ENCODE peak calls at places on chromosomes 16 and 17, in six cellular contexts. One of them, this sample, is unnamed.

GRCh38 chr16:85275533-85276249 is 163.4 kb upstream of the CIBAR2 start:
- DNase-seq in NCI-H1105 treated with DMSO at 0.1 percent for 48 hours: peak; percentile 30
- DNase-seq in endodermal cell: peak; percentile 94
- DNase-seq in pancreas: peak; percentile 42
- DNase-seq in activated gamma-delta T cell treated with Interleukin-2 at 50 U/mL for 16 hours: peak; percentile 54
- DNase-seq in CD8-positive, alpha-beta T cell: peak; percentile 56
- DNase-seq in this sample: peak; percentile 49

GRCh38 chr17:49404371-49404770 is 10.3 kb downstream of the PHB1 start:
- DNase-seq in NCI-H1105 treated with DMSO at 0.1 percent for 48 hours: no peak
- DNase-seq in endodermal cell: peak; percentile 29
- DNase-seq in pancreas: no peak
- DNase-seq in CD8-positive, alpha-beta T cell: no peak
- DNase-seq in activated gamma-delta T cell treated with Interleukin-2 at 50 U/mL for 16 hours: peak; percentile 54
- DNase-seq in this sample: peak; percentile 86

GRCh38 chr17:2101448-2102257 is 46.8 kb downstream of the HIC1 start:
- DNase-seq in activated gamma-delta T cell treated with Interleukin-2 at 50 U/mL for 16 hours: peak; percentile 57
- DNase-seq in NCI-H1105 treated with DMSO at 0.1 percent for 48 hours: peak; percentile 79
- DNase-seq in pancreas: peak; percentile 55
- DNase-seq in endodermal cell: no peak
- DNase-seq in CD8-positive, alpha-beta T cell: peak; percentile 45
- DNase-seq in this sample: peak; percentile 95

GRCh38 chr16:75377971-75378386 is 55.3 kb downstream of the CFDP1 start:
- DNase-seq in CD8-positive, alpha-beta T cell: no peak
- DNase-seq in activated gamma-delta T cell treated with Interleukin-2 at 50 U/mL for 16 hours: no peak
- DNase-seq in NCI-H1105 treated with DMSO at 0.1 percent for 48 hours: no peak
- DNase-seq in pancreas: no peak
- DNase-seq in endodermal cell: peak; percentile 49
- DNase-seq in this sample: no peak

GRCh38 chr16:8108991-8109509 is 481.3 kb downstream of the TMEM114 start:
- DNase-seq in NCI-H1105 treated with DMSO at 0.1 percent for 48 hours: no peak
- DNase-seq in pancreas: no peak
- DNase-seq in CD8-positive, alpha-beta T cell: no peak
- DNase-seq in activated gamma-delta T cell treated with Interleukin-2 at 50 U/mL for 16 hours: no peak
- DNase-seq in endodermal cell: no peak
- DNase-seq in this sample: no peak

GRCh38 chr17:3740611-3741073 is 16.9 kb downstream of the HASPIN start:
- DNase-seq in endodermal cell: peak; percentile 70
- DNase-seq in CD8-positive, alpha-beta T cell: no peak
- DNase-seq in NCI-H1105 treated with DMSO at 0.1 percent for 48 hours: no peak
- DNase-seq in pancreas: no peak
- DNase-seq in activated gamma-delta T cell treated with Interleukin-2 at 50 U/mL for 16 hours: peak; percentile 50
- DNase-seq in this sample: peak; percentile 69

GRCh38 chr16:972316-973002 is 1.7 kb upstream of the LMF1 start:
- DNase-seq in pancreas: peak; percentile 41
- DNase-seq in activated gamma-delta T cell treated with Interleukin-2 at 50 U/mL for 16 hours: no peak
- DNase-seq in CD8-positive, alpha-beta T cell: no peak
- DNase-seq in endodermal cell: no peak
- DNase-seq in NCI-H1105 treated with DMSO at 0.1 percent for 48 hours: no peak
- DNase-seq in this sample: no peak

GRCh38 chr16:70468776-70469525 is 14.6 kb downstream of the FCSK start:
- DNase-seq in activated gamma-delta T cell treated with Interleukin-2 at 50 U/mL for 16 hours: no peak
- DNase-seq in NCI-H1105 treated with DMSO at 0.1 percent for 48 hours: no peak
- DNase-seq in CD8-positive, alpha-beta T cell: no peak
- DNase-seq in pancreas: no peak
- DNase-seq in endodermal cell: no peak
- DNase-seq in this sample: no peak

GRCh38 chr16:11423315-11424117 is 78.3 kb downstream of the RMI2 start:
- DNase-seq in pancreas: no peak
- DNase-seq in CD8-positive, alpha-beta T cell: no peak
- DNase-seq in endodermal cell: no peak
- DNase-seq in NCI-H1105 treated with DMSO at 0.1 percent for 48 hours: no peak
- DNase-seq in activated gamma-delta T cell treated with Interleukin-2 at 50 U/mL for 16 hours: no peak
- DNase-seq in this sample: no peak

GRCh38 chr17:32319548-32319905 is 22.4 kb downstream of the C17orf75 start:
- DNase-seq in NCI-H1105 treated with DMSO at 0.1 percent for 48 hours: peak; percentile 42
- DNase-seq in pancreas: peak; percentile 64
- DNase-seq in endodermal cell: peak; percentile 98
- DNase-seq in CD8-positive, alpha-beta T cell: peak; percentile 61
- DNase-seq in activated gamma-delta T cell treated with Interleukin-2 at 50 U/mL for 16 hours: peak; percentile 72
- DNase-seq in this sample: peak; percentile 91

GRCh38 chr17:4678448-4679026 is 25.4 kb downstream of the PELP1 start:
- DNase-seq in pancreas: no peak
- DNase-seq in NCI-H1105 treated with DMSO at 0.1 percent for 48 hours: no peak
- DNase-seq in CD8-positive, alpha-beta T cell: no peak
- DNase-seq in endodermal cell: no peak
- DNase-seq in activated gamma-delta T cell treated with Interleukin-2 at 50 U/mL for 16 hours: no peak
- DNase-seq in this sample: no peak

GRCh38 chr16:3902731-3903130 is 22.2 kb upstream of the CREBBP start:
- DNase-seq in NCI-H1105 treated with DMSO at 0.1 percent for 48 hours: peak; percentile 25
- DNase-seq in activated gamma-delta T cell treated with Interleukin-2 at 50 U/mL for 16 hours: no peak
- DNase-seq in endodermal cell: no peak
- DNase-seq in CD8-positive, alpha-beta T cell: no peak
- DNase-seq in pancreas: no peak
- DNase-seq in this sample: no peak

GRCh38 chr16:67166883-67167168 is 2.3 kb downstream of the HSF4 start:
- DNase-seq in endodermal cell: peak; percentile 38
- DNase-seq in activated gamma-delta T cell treated with Interleukin-2 at 50 U/mL for 16 hours: no peak
- DNase-seq in NCI-H1105 treated with DMSO at 0.1 percent for 48 hours: no peak
- DNase-seq in pancreas: no peak
- DNase-seq in CD8-positive, alpha-beta T cell: no peak
- DNase-seq in this sample: no peak

GRCh38 chr17:82016875-82017459 is 5.7 kb downstream of the CENPX start:
- DNase-seq in activated gamma-delta T cell treated with Interleukin-2 at 50 U/mL for 16 hours: no peak
- DNase-seq in CD8-positive, alpha-beta T cell: no peak
- DNase-seq in endodermal cell: no peak
- DNase-seq in pancreas: no peak
- DNase-seq in NCI-H1105 treated with DMSO at 0.1 percent for 48 hours: no peak
- DNase-seq in this sample: no peak

GRCh38 chr17:43714338-43715149 is 44.0 kb downstream of the SOST start:
- DNase-seq in endodermal cell: no peak
- DNase-seq in activated gamma-delta T cell treated with Interleukin-2 at 50 U/mL for 16 hours: no peak
- DNase-seq in CD8-positive, alpha-beta T cell: no peak
- DNase-seq in pancreas: no peak
- DNase-seq in NCI-H1105 treated with DMSO at 0.1 percent for 48 hours: no peak
- DNase-seq in this sample: no peak

GRCh38 chr17:45129426-45129939 is 2.8 kb downstream of the PLCD3 start:
- DNase-seq in activated gamma-delta T cell treated with Interleukin-2 at 50 U/mL for 16 hours: no peak
- DNase-seq in NCI-H1105 treated with DMSO at 0.1 percent for 48 hours: no peak
- DNase-seq in pancreas: no peak
- DNase-seq in endodermal cell: peak; percentile 82
- DNase-seq in CD8-positive, alpha-beta T cell: no peak
- DNase-seq in this sample: no peak

GRCh38 chr17:66614469-66614868 is 220.4 kb upstream of the CACNG5 start:
- DNase-seq in pancreas: no peak
- DNase-seq in endodermal cell: no peak
- DNase-seq in CD8-positive, alpha-beta T cell: no peak
- DNase-seq in NCI-H1105 treated with DMSO at 0.1 percent for 48 hours: no peak
- DNase-seq in activated gamma-delta T cell treated with Interleukin-2 at 50 U/mL for 16 hours: no peak
- DNase-seq in this sample: no peak

This sample was measured in Peyer's patch.